ENCODE peak calls at places on chromosomes 4 and X, in ten cellular contexts. X is HepG2, A is choroid plexus epithelial cell, G is fibroblast of pulmonary artery, E is PC-3, T is body of pancreas, K is GM12878, U is brain microvascular endothelial cell, M is ovary, B is foreskin keratinocyte. P is an unnamed sample.

GRCh38 chrX:29478336-29479069 is 736.9 kb upstream of the MAGEB2 start:
- DNase-seq in K (peak), T (peak), A (peak), G (peak), U (peak), B (no peak), M (no peak), X (peak), E (peak), P (peak)

GRCh38 chr4:5979981-5980380 is 38.2 kb downstream of the C4orf50 start:
- DNase-seq in M (no peak), K (no peak), E (peak), T (peak), U (no peak), G (peak), X (no peak), A (no peak), B (no peak), P (no peak)

GRCh38 chr4:86496094-86497060 is 97.7 kb upstream of the PTPN13 start:
- DNase-seq in T (peak), U (peak), B (peak), E (peak), G (peak), A (peak), K (no peak), X (no peak), M (peak), P (peak)

GRCh38 chrX:101171883-101172400 is 47.6 kb upstream of the DRP2 start:
- DNase-seq in T (no peak), E (peak), X (no peak), B (no peak), U (peak), K (no peak), G (peak), A (no peak), M (no peak), P (no peak)

GRCh38 chrX:68196939-68197791 is 236.1 kb downstream of the OPHN1 start:
- DNase-seq in X (peak), K (no peak), A (peak), T (peak), E (peak), M (no peak), B (no peak), U (peak), G (peak), P (peak)

GRCh38 chr4:152408514-152409327 is 127.2 kb downstream of the FBXW7 start:
- DNase-seq in G (peak), X (peak), A (peak), B (no peak), M (no peak), U (peak), E (peak), T (no peak), K (no peak), P (peak)

GRCh38 chr4:53613428-53613827 is 22.1 kb upstream of the LNX1 start:
- DNase-seq in X (no peak), U (no peak), K (no peak), G (no peak), B (no peak), A (no peak), E (no peak), T (no peak), M (no peak), P (no peak)

GRCh38 chrX:119502727-119503483 is 34.7 kb downstream of the SLC25A5 start:
- DNase-seq in G (peak), E (peak), K (no peak), B (no peak), T (peak), U (peak), X (peak), A (peak), M (no peak), P (no peak)

DNA sequence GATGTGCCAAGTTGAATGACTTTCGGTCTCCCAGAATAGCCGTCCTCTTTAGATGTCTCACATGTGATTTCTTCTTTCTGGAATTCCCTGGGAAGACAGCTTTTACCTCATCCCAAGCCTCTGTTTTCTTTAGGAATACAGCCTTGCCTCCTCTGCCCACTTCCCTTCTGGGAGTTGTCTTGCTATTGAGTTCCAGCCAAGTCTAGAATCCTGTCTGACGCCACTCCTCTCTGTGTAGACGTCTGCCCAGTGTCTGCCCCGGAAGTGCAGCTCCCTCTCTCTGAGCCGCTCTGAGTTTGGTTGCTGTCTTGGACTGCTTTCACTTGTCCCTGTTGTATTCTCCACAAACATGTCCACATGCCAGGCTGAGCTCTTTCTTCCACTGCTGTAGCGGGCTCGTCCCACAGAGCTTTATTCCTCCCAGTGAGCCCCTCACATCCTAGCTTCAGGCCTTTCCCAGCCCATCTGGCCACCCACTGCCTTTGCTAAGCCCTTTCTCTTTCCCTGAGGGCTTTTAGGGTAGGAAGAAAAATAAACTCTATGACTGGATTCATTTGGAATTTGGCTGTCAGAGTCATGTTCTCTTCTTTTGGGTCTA is 9.0 kb upstream of the IGFBP7 start:
- DNase-seq in T (no peak), B (peak), U (peak), K (no peak), G (peak), E (peak), X (no peak), A (peak), M (peak), P (no peak)
- TF ChIP-seq CTCF in T (no peak), B (no peak), U (no peak), K (no peak), G (no peak), E (no peak), X (no peak), A (no peak), M (no peak), P (no peak)

GRCh38 chr4:111933703-111934102 is 211.6 kb upstream of the FAM241A start:
- DNase-seq in T (no peak), B (no peak), K (no peak), G (no peak), U (no peak), A (no peak), X (no peak), M (no peak), E (no peak), P (no peak)

GRCh38 chr4:111941957-111942356 is 203.3 kb upstream of the FAM241A start:
- DNase-seq in M (no peak), T (no peak), E (no peak), A (no peak), G (no peak), K (no peak), U (no peak), B (no peak), X (no peak), P (no peak)

GRCh38 chr4:111934294-111934693 is 211.0 kb upstream of the FAM241A start:
- DNase-seq in G (no peak), U (no peak), A (no peak), T (no peak), K (no peak), M (no peak), E (no peak), X (no peak), B (no peak), P (no peak)

DNA sequence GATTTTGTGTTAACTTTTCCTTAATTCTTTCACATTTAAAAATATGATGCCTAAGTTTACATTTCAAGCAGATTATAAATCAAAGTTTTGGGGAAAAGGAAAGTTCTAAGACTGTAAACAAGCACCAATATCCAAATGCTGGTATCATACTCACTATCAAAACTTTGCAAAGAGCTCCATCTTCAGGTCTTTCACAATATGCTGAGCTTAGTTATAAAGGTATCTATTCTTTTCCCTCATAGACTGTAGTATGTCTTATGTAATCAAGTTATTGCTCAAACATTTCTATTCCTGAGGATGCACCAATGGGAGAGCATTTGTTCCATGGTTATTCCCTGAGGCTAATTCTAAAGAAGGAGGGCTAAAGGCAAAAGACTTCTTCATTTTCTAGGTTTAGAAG is 207.9 kb upstream of the FAM241A start:
- DNase-seq in M (no peak), T (no peak), A (peak), G (peak), X (peak), B (no peak), K (no peak), E (peak), U (no peak), P (peak)
- TF ChIP-seq CTCF in M (no peak), T (peak), A (peak), G (no peak), X (peak), B (peak), K (peak), E (peak), U (peak), P (peak)

GRCh38 chrX:115067812-115068211 is 50.4 kb upstream of the IL13RA2 start:
- DNase-seq in U (no peak), E (no peak), A (peak), K (no peak), T (no peak), M (no peak), B (no peak), X (no peak), G (peak), P (no peak)
- TF ChIP-seq CTCF in U (no peak), E (no peak), A (no peak), K (no peak), T (no peak), M (no peak), B (no peak), X (no peak), G (no peak), P (no peak)

DNA sequence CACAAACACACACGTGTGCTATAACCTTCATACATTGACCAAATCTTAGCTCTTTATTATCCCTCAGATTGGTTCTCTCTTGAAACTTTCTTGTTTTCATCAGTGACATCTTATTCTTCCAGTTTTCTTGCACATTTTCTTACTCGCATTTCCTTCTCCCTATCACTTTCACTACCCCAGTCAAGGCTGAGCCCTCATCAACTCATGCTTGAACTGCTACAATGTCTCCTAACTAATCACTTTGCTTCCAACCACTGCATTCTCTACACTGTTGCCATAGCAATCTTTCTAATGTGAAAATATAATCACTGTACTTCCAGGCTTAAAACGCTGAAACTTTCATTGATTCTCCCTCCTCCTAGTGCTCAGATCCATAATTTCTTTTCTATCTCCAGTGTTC is 22.3 kb upstream of the LPAR4 start:
- DNase-seq in G (no peak), M (no peak), X (no peak), E (no peak), K (no peak), A (no peak), U (no peak), B (no peak), T (no peak), P (no peak)
- TF ChIP-seq CTCF in G (no peak), M (no peak), X (no peak), E (no peak), K (no peak), A (no peak), U (no peak), B (no peak), T (no peak), P (no peak)

GRCh38 chr4:125314676-125315570 is at the start of gene FAT4:
- DNase-seq in T (peak), B (peak), K (no peak), M (peak), A (peak), E (peak), X (peak), G (peak), U (peak), P (peak)
- TF ChIP-seq CTCF in T (peak), B (peak), K (no peak), M (no peak), A (peak), E (no peak), X (peak), G (peak), U (peak), P (no peak)